ENCODE peak calls at places on chromosomes 12 and 14, in five cellular contexts. D, L, J, C and Q are unnamed samples.

GRCh38 chr12:42862055-42862454 is 272.5 kb upstream of the PRICKLE1 start:
- DNase-seq in D (no peak), L (no peak), J (no peak), C (no peak), Q (no peak)

GRCh38 chr12:14399871-14400270 is 34.4 kb downstream of the ATF7IP start:
- DNase-seq in D (no peak), L (peak), J (no peak), C (no peak), Q (no peak)

GRCh38 chr12:122951979-122952892 is 14.0 kb downstream of the ABCB9 start:
- DNase-seq in D (peak), L (peak), J (peak), C (peak), Q (peak)

GRCh38 chr12:466039-466438 is 6.3 kb downstream of the B4GALNT3 start:
- DNase-seq in D (no peak), L (no peak), J (no peak), C (no peak), Q (no peak)

GRCh38 chr14:52015411-52016030 is 26.2 kb downstream of the RTRAF start:
- DNase-seq in D (no peak), L (no peak), J (no peak), C (no peak), Q (peak)

GRCh38 chr12:101038289-101038871 is 171.7 kb downstream of the SLC5A8 start:
- DNase-seq in D (no peak), L (peak), J (no peak), C (no peak), Q (no peak)

GRCh38 chr12:78099806-78100205 is 269.1 kb downstream of the NAV3 start:
- DNase-seq in D (no peak), L (no peak), J (no peak), C (no peak), Q (no peak)

GRCh38 chr14:75322746-75323145 is 44.1 kb downstream of the FOS start:
- DNase-seq in D (no peak), L (no peak), J (no peak), C (no peak), Q (no peak)

GRCh38 chr12:6635375-6635855 is 344 bp downstream of the LPAR5 start:
- DNase-seq in D (no peak), L (no peak), J (no peak), C (no peak), Q (peak)

GRCh38 chr14:31787377-31787776 is 226.2 kb downstream of the NUBPL start:
- DNase-seq in D (no peak), L (no peak), J (no peak), C (no peak), Q (no peak)

GRCh38 chr14:46496409-46496808 is 155.2 kb downstream of the RPL10L start:
- DNase-seq in D (no peak), L (no peak), J (no peak), C (no peak), Q (no peak)

GRCh38 chr14:86708846-86709339 is 1178.9 kb downstream of the FLRT2 start:
- DNase-seq in D (no peak), L (no peak), J (no peak), C (no peak), Q (no peak)

GRCh38 chr14:21846227-21846885 is 172.7 kb upstream of the OR4E1 start:
- DNase-seq in D (no peak), L (no peak), J (peak), C (no peak), Q (peak)
- TF ChIP-seq CTCF in D (peak), L (peak), J (peak), C (no peak), Q (peak)

GRCh38 chr12:10498042-10498441 is 7.6 kb upstream of the EIF2S3B start:
- DNase-seq in D (no peak), L (no peak), J (no peak), C (no peak), Q (no peak)

GRCh38 chr12:10505620-10506019 is at the start of gene EIF2S3B:
- DNase-seq in D (no peak), L (no peak), J (peak), C (no peak), Q (no peak)

GRCh38 chr12:10497602-10498001 is 8.1 kb upstream of the EIF2S3B start:
- DNase-seq in D (no peak), L (peak), J (no peak), C (no peak), Q (no peak)

GRCh38 chr12:10503460-10503859 is 2.2 kb upstream of the EIF2S3B start:
- DNase-seq in D (no peak), L (no peak), J (no peak), C (no peak), Q (no peak)

GRCh38 chr12:10501031-10501430 is 4.7 kb upstream of the EIF2S3B start:
- DNase-seq in D (no peak), L (peak), J (no peak), C (no peak), Q (no peak)
- TF ChIP-seq CTCF in D (no peak), L (peak), J (no peak), C (no peak), Q (no peak)

DNA sequence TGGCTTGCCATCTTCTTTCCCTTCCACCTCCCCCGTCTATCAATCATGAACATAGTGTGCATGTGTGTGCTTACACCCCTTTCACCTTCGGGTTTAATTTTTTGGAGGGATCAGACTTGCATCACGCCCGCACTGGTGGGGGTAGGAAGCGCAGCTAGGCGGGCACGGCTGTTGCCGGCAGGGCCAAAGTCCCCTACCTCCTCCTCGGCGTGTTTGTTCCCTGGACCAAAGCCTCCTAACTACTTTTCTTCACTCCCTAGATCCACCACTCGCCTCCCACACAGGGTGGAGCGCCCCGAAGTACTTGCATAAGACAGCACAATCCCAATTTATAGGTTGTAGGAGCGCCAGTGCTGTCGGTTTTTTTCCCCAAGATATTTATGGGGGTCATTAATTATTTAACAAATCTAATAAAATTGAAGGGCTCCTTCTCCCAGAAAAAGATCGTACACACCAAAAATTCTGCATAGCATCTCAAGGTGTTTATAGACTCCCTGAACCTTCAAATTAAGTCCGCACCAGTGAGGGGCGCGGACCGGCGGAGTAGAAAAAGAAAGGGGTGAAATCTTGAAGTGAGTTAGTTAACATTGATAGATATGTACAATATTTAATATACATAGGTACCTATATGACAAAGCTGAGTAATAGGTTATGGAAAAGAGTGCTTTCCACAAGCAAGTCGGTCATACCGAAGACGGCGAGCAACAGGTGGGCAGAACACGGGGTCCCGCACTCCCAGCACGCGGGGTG is 714 bp downstream of the PKP2 start:
- DNase-seq in D (peak), L (no peak), J (no peak), C (no peak), Q (no peak)
- TF ChIP-seq CTCF in D (peak), L (no peak), J (no peak), C (no peak), Q (no peak)

GRCh38 chr14:100025111-100025510 is 40.1 kb upstream of the EVL start:
- DNase-seq in D (no peak), L (peak), J (no peak), C (no peak), Q (peak)
- TF ChIP-seq CTCF in D (peak), L (peak), J (no peak), C (no peak), Q (no peak)